ENCODE peak calls at places on chromosomes 13 and 19, in nine cellular contexts. One of them, this sample, is unnamed.

GRCh38 chr13:43815204-43815603 is 28.4 kb upstream of the ENOX1 start:
- DNase-seq in WTC11: no peak
- DNase-seq in coronary artery: no peak
- DNase-seq in CD8-positive, alpha-beta T cell: no peak
- DNase-seq in foreskin fibroblast: peak
- DNase-seq in hepatocyte: peak
- DNase-seq in progenitor cell of endocrine pancreas: no peak
- DNase-seq in endodermal cell: no peak
- DNase-seq in H9: no peak
- DNase-seq in this sample: peak

GRCh38 chr13:55576389-55576788 is 1564.3 kb upstream of the PRR20A start:
- DNase-seq in WTC11: no peak
- DNase-seq in coronary artery: no peak
- DNase-seq in CD8-positive, alpha-beta T cell: no peak
- DNase-seq in foreskin fibroblast: no peak
- DNase-seq in hepatocyte: no peak
- DNase-seq in progenitor cell of endocrine pancreas: no peak
- DNase-seq in endodermal cell: peak
- DNase-seq in H9: peak
- DNase-seq in this sample: no peak

GRCh38 chr19:44777715-44778347 is at the start of gene CBLC:
- DNase-seq in WTC11: peak
- DNase-seq in coronary artery: no peak
- DNase-seq in CD8-positive, alpha-beta T cell: no peak
- DNase-seq in foreskin fibroblast: no peak
- DNase-seq in hepatocyte: peak
- DNase-seq in progenitor cell of endocrine pancreas: peak
- DNase-seq in endodermal cell: peak
- DNase-seq in H9: peak
- DNase-seq in this sample: no peak

GRCh38 chr19:48569814-48570213 is 17.8 kb downstream of the SULT2B1 start:
- DNase-seq in WTC11: no peak
- DNase-seq in coronary artery: no peak
- DNase-seq in CD8-positive, alpha-beta T cell: no peak
- DNase-seq in foreskin fibroblast: peak
- DNase-seq in hepatocyte: no peak
- DNase-seq in progenitor cell of endocrine pancreas: no peak
- DNase-seq in endodermal cell: no peak
- DNase-seq in H9: no peak
- DNase-seq in this sample: no peak

GRCh38 chr13:107205318-107206112 is 637.6 kb upstream of the ARGLU1 start:
- DNase-seq in WTC11: peak
- DNase-seq in coronary artery: no peak
- DNase-seq in CD8-positive, alpha-beta T cell: peak
- DNase-seq in foreskin fibroblast: peak
- DNase-seq in hepatocyte: peak
- DNase-seq in progenitor cell of endocrine pancreas: peak
- DNase-seq in endodermal cell: peak
- DNase-seq in H9: peak
- DNase-seq in this sample: peak

GRCh38 chr19:14114854-14115253 is 2.7 kb downstream of the PRKACA start:
- DNase-seq in WTC11: peak
- DNase-seq in coronary artery: no peak
- DNase-seq in CD8-positive, alpha-beta T cell: peak
- DNase-seq in foreskin fibroblast: peak
- DNase-seq in hepatocyte: no peak
- DNase-seq in progenitor cell of endocrine pancreas: no peak
- DNase-seq in endodermal cell: peak
- DNase-seq in H9: peak
- DNase-seq in this sample: peak

GRCh38 chr19:39428309-39429112 is 7.2 kb downstream of the RPS16 start:
- DNase-seq in WTC11: peak
- DNase-seq in coronary artery: peak
- DNase-seq in CD8-positive, alpha-beta T cell: no peak
- DNase-seq in foreskin fibroblast: peak
- DNase-seq in hepatocyte: peak
- DNase-seq in progenitor cell of endocrine pancreas: no peak
- DNase-seq in endodermal cell: peak
- DNase-seq in H9: peak
- DNase-seq in this sample: peak

GRCh38 chr13:28705734-28706133 is 13.0 kb downstream of the SLC46A3 start:
- DNase-seq in WTC11: no peak
- DNase-seq in coronary artery: no peak
- DNase-seq in CD8-positive, alpha-beta T cell: no peak
- DNase-seq in foreskin fibroblast: peak
- DNase-seq in hepatocyte: no peak
- DNase-seq in progenitor cell of endocrine pancreas: no peak
- DNase-seq in endodermal cell: no peak
- DNase-seq in H9: no peak
- DNase-seq in this sample: peak

GRCh38 chr13:27151798-27152599 is 19.6 kb downstream of the USP12 start:
- DNase-seq in WTC11: no peak
- DNase-seq in coronary artery: no peak
- DNase-seq in CD8-positive, alpha-beta T cell: no peak
- DNase-seq in foreskin fibroblast: no peak
- DNase-seq in hepatocyte: peak
- DNase-seq in progenitor cell of endocrine pancreas: no peak
- DNase-seq in endodermal cell: no peak
- DNase-seq in H9: no peak
- DNase-seq in this sample: no peak

GRCh38 chr19:12777217-12778019 is 2.1 kb upstream of the HOOK2 start:
- DNase-seq in WTC11: peak
- DNase-seq in coronary artery: peak
- DNase-seq in CD8-positive, alpha-beta T cell: peak
- DNase-seq in foreskin fibroblast: peak
- DNase-seq in hepatocyte: peak
- DNase-seq in progenitor cell of endocrine pancreas: peak
- DNase-seq in endodermal cell: peak
- DNase-seq in H9: peak
- DNase-seq in this sample: peak

GRCh38 chr13:69319659-69320058 is 788.0 kb upstream of the ATXN8OS start:
- DNase-seq in WTC11: no peak
- DNase-seq in coronary artery: no peak
- DNase-seq in CD8-positive, alpha-beta T cell: no peak
- DNase-seq in foreskin fibroblast: no peak
- DNase-seq in hepatocyte: no peak
- DNase-seq in progenitor cell of endocrine pancreas: no peak
- DNase-seq in endodermal cell: no peak
- DNase-seq in H9: no peak
- DNase-seq in this sample: no peak

DNA sequence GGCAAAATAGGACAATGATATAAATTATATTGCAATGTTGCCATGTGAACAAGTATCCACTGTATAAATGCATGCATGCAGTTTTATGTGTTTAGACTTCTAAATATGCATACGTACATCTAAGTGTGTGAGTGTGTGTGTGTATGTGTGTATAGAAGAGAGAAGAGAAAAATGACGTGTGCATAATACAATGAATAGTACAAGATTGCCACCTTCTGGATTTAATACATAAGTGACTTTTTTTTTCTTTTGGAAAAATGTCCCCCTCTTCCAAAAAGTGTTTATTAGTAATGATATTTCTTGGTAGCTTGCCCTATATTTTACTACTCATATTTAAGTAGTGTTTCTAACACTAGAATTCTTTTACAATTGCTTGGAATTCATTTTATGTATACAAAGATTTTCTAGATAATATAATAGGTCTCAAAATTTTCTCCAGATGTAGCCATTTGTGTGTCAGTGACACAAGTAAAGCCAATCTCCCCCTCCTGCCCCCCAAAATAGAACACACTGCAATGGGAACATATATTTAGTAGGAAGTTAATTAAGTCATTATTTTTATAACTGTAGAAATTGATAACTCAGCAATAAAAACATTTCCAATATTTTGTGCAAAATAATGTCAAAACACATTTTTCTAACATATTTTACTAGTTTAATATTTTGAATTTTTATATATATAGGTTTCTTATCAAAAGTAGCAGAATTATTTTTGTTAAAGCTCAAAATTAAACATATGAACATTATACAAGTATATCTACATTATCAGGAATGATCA is 783.3 kb upstream of the ATXN8OS start:
- DNase-seq in WTC11: no peak
- DNase-seq in coronary artery: no peak
- DNase-seq in CD8-positive, alpha-beta T cell: no peak
- DNase-seq in foreskin fibroblast: no peak
- DNase-seq in hepatocyte: peak
- DNase-seq in progenitor cell of endocrine pancreas: no peak
- DNase-seq in endodermal cell: no peak
- DNase-seq in H9: no peak
- DNase-seq in this sample: peak
- TF ChIP-seq CTCF in WTC11: no peak
- TF ChIP-seq CTCF in coronary artery: no peak
- TF ChIP-seq CTCF in CD8-positive, alpha-beta T cell: no peak
- TF ChIP-seq CTCF in foreskin fibroblast: no peak
- TF ChIP-seq CTCF in hepatocyte: peak
- TF ChIP-seq CTCF in progenitor cell of endocrine pancreas: peak
- TF ChIP-seq CTCF in endodermal cell: peak
- TF ChIP-seq CTCF in H9: peak
- TF ChIP-seq CTCF in this sample: no peak

DNA sequence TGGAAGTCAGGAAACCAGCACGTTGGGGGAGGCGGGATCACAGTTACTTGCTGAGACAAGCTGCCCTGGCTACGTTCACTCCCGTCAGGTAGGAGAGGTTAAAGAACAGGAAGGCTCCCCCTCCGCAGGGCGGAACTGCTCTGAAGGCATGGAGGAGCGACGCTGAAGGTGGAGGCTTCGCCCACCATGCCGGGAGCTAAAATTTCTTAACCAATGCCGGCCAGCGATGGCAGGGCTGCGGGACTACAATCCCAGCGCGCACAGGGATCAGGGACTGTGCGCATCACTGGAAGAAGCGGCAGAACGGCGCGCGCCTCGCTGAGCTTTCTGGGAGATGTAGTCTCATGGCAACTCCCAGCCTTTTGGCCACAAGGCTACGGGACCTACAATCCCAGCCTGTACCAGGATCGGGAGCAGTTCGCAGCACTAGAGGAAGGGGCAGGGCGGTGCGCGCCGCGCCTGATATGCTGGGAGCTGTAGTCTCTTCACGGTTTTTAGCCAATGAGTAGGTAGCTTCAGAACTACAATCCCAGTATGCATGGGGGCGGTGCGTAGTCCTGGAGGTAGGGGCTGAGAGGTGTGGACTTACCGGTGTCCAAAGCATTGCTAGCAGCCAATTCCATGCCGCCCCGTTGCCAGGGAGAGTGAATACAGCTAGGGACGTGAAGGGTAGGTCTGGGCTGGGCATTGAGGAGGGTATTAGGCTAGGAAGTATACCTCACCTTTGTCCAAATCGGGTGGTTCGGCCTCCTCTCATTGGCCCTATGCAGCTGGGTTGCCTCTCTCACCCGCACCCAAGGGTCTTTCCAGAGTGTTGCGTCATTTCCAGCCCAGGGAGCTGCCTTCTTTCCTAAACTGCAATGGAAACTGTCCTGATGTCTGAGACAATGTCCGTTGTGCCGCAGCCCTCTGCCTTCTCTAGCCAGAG is 12.8 kb upstream of the ZNF682 start:
- DNase-seq in WTC11: peak
- DNase-seq in coronary artery: peak
- DNase-seq in CD8-positive, alpha-beta T cell: peak
- DNase-seq in foreskin fibroblast: peak
- DNase-seq in hepatocyte: peak
- DNase-seq in progenitor cell of endocrine pancreas: peak
- DNase-seq in endodermal cell: peak
- DNase-seq in H9: peak
- DNase-seq in this sample: peak
- TF ChIP-seq CTCF in WTC11: no peak
- TF ChIP-seq CTCF in coronary artery: no peak
- TF ChIP-seq CTCF in CD8-positive, alpha-beta T cell: no peak
- TF ChIP-seq CTCF in foreskin fibroblast: no peak
- TF ChIP-seq CTCF in hepatocyte: no peak
- TF ChIP-seq CTCF in progenitor cell of endocrine pancreas: peak
- TF ChIP-seq CTCF in endodermal cell: peak
- TF ChIP-seq CTCF in H9: peak
- TF ChIP-seq CTCF in this sample: no peak

GRCh38 chr19:31885280-31885853 is 460.0 kb upstream of the ZNF507 start:
- DNase-seq in WTC11: no peak
- DNase-seq in coronary artery: no peak
- DNase-seq in CD8-positive, alpha-beta T cell: no peak
- DNase-seq in foreskin fibroblast: no peak
- DNase-seq in hepatocyte: no peak
- DNase-seq in progenitor cell of endocrine pancreas: no peak
- DNase-seq in endodermal cell: no peak
- DNase-seq in H9: no peak
- DNase-seq in this sample: no peak

GRCh38 chr19:31880283-31880682 is 465.1 kb upstream of the ZNF507 start:
- DNase-seq in WTC11: no peak
- DNase-seq in coronary artery: no peak
- DNase-seq in CD8-positive, alpha-beta T cell: no peak
- DNase-seq in foreskin fibroblast: no peak
- DNase-seq in hepatocyte: no peak
- DNase-seq in progenitor cell of endocrine pancreas: no peak
- DNase-seq in endodermal cell: peak
- DNase-seq in H9: no peak
- DNase-seq in this sample: no peak

GRCh38 chr19:31881988-31882387 is 463.4 kb upstream of the ZNF507 start:
- DNase-seq in WTC11: no peak
- DNase-seq in coronary artery: no peak
- DNase-seq in CD8-positive, alpha-beta T cell: no peak
- DNase-seq in foreskin fibroblast: no peak
- DNase-seq in hepatocyte: no peak
- DNase-seq in progenitor cell of endocrine pancreas: no peak
- DNase-seq in endodermal cell: no peak
- DNase-seq in H9: no peak
- DNase-seq in this sample: no peak

GRCh38 chr19:31883299-31883990 is 462.0 kb upstream of the ZNF507 start:
- DNase-seq in WTC11: no peak
- DNase-seq in coronary artery: no peak
- DNase-seq in CD8-positive, alpha-beta T cell: no peak
- DNase-seq in foreskin fibroblast: no peak
- DNase-seq in hepatocyte: no peak
- DNase-seq in progenitor cell of endocrine pancreas: no peak
- DNase-seq in endodermal cell: no peak
- DNase-seq in H9: no peak
- DNase-seq in this sample: no peak

DNA sequence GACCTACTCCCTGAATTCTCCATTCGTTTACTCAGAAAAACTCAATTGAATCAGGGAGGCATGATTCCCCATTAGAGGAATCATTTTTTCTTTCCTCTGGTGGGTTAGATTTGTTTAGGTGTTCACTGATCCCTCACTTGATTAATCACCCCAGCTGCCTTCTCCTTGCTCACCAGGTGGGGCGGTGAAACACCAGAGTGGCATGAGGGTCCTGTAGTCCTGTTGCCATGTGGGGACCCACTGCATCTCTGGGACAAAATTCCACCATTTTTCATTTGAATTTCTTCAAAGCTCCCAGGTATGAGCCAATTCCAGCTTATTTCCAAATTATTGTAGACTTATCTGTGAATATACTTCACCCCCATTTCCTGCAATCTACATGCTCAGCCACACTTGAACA is 462.7 kb upstream of the ZNF507 start:
- DNase-seq in WTC11: no peak
- DNase-seq in coronary artery: no peak
- DNase-seq in CD8-positive, alpha-beta T cell: no peak
- DNase-seq in foreskin fibroblast: no peak
- DNase-seq in hepatocyte: no peak
- DNase-seq in progenitor cell of endocrine pancreas: no peak
- DNase-seq in endodermal cell: no peak
- DNase-seq in H9: no peak
- DNase-seq in this sample: no peak
- TF ChIP-seq CTCF in WTC11: no peak
- TF ChIP-seq CTCF in coronary artery: no peak
- TF ChIP-seq CTCF in CD8-positive, alpha-beta T cell: no peak
- TF ChIP-seq CTCF in foreskin fibroblast: no peak
- TF ChIP-seq CTCF in hepatocyte: no peak
- TF ChIP-seq CTCF in progenitor cell of endocrine pancreas: no peak
- TF ChIP-seq CTCF in endodermal cell: peak
- TF ChIP-seq CTCF in H9: peak
- TF ChIP-seq CTCF in this sample: no peak

GRCh38 chr19:1843646-1844394 is 4.5 kb downstream of the REXO1 start:
- DNase-seq in WTC11: no peak
- DNase-seq in coronary artery: no peak
- DNase-seq in CD8-positive, alpha-beta T cell: no peak
- DNase-seq in foreskin fibroblast: no peak
- DNase-seq in hepatocyte: no peak
- DNase-seq in progenitor cell of endocrine pancreas: no peak
- DNase-seq in endodermal cell: peak
- DNase-seq in H9: no peak
- DNase-seq in this sample: no peak
- TF ChIP-seq CTCF in WTC11: no peak
- TF ChIP-seq CTCF in coronary artery: no peak
- TF ChIP-seq CTCF in CD8-positive, alpha-beta T cell: no peak
- TF ChIP-seq CTCF in foreskin fibroblast: no peak
- TF ChIP-seq CTCF in hepatocyte: no peak
- TF ChIP-seq CTCF in progenitor cell of endocrine pancreas: peak
- TF ChIP-seq CTCF in endodermal cell: peak
- TF ChIP-seq CTCF in H9: peak
- TF ChIP-seq CTCF in this sample: peak